ENCODE peak calls at places on chromosomes 16 and 17, in nine cellular contexts. One of them, this sample, is unnamed.

GRCh38 chr17:2023692-2024571 is 1.2 kb downstream of the RTN4RL1 start:
- DNase-seq in progenitor cell of endocrine pancreas: peak; percentile 64
- DNase-seq in heart right ventricle: peak; percentile 61
- DNase-seq in tibial nerve: peak; percentile 69
- DNase-seq in HFFc6: peak; percentile 22
- DNase-seq in astrocyte of the spinal cord: peak; percentile 25
- DNase-seq in activated naive CD8-positive, alpha-beta T cell treated with anti-CD3 and anti-CD28 coated beads for 36 hours: peak; percentile 40
- DNase-seq in AG09309: no peak
- DNase-seq in effector memory CD4-positive, alpha-beta T cell: peak; percentile 29
- DNase-seq in this sample: peak; percentile 73

GRCh38 chr17:79075433-79075805 is 795 bp downstream of the ENGASE start:
- DNase-seq in AG09309: no peak
- DNase-seq in astrocyte of the spinal cord: no peak
- DNase-seq in tibial nerve: no peak
- DNase-seq in heart right ventricle: no peak
- DNase-seq in activated naive CD8-positive, alpha-beta T cell treated with anti-CD3 and anti-CD28 coated beads for 36 hours: peak; percentile 37
- DNase-seq in HFFc6: no peak
- DNase-seq in effector memory CD4-positive, alpha-beta T cell: no peak
- DNase-seq in progenitor cell of endocrine pancreas: no peak
- DNase-seq in this sample: no peak

GRCh38 chr17:39813631-39814030 is 50.5 kb downstream of the IKZF3 start:
- DNase-seq in progenitor cell of endocrine pancreas: no peak
- DNase-seq in AG09309: no peak
- DNase-seq in HFFc6: no peak
- DNase-seq in tibial nerve: no peak
- DNase-seq in effector memory CD4-positive, alpha-beta T cell: peak; percentile 66
- DNase-seq in activated naive CD8-positive, alpha-beta T cell treated with anti-CD3 and anti-CD28 coated beads for 36 hours: peak; percentile 56
- DNase-seq in astrocyte of the spinal cord: no peak
- DNase-seq in heart right ventricle: no peak
- DNase-seq in this sample: no peak

GRCh38 chr16:69049146-69049545 is 56.3 kb upstream of the HAS3 start:
- DNase-seq in HFFc6: peak; percentile 40
- DNase-seq in astrocyte of the spinal cord: peak; percentile 66
- DNase-seq in tibial nerve: no peak
- DNase-seq in activated naive CD8-positive, alpha-beta T cell treated with anti-CD3 and anti-CD28 coated beads for 36 hours: no peak
- DNase-seq in progenitor cell of endocrine pancreas: no peak
- DNase-seq in heart right ventricle: no peak
- DNase-seq in AG09309: no peak
- DNase-seq in effector memory CD4-positive, alpha-beta T cell: no peak
- DNase-seq in this sample: no peak

GRCh38 chr17:17146791-17147406 is 59.2 kb downstream of the PLD6 start:
- DNase-seq in HFFc6: no peak
- DNase-seq in heart right ventricle: no peak
- DNase-seq in astrocyte of the spinal cord: no peak
- DNase-seq in tibial nerve: no peak
- DNase-seq in progenitor cell of endocrine pancreas: no peak
- DNase-seq in effector memory CD4-positive, alpha-beta T cell: no peak
- DNase-seq in AG09309: no peak
- DNase-seq in activated naive CD8-positive, alpha-beta T cell treated with anti-CD3 and anti-CD28 coated beads for 36 hours: peak; percentile 27
- DNase-seq in this sample: no peak

GRCh38 chr16:20915733-20916132 is 15.2 kb downstream of the LYRM1 start:
- DNase-seq in tibial nerve: no peak
- DNase-seq in AG09309: no peak
- DNase-seq in astrocyte of the spinal cord: no peak
- DNase-seq in HFFc6: no peak
- DNase-seq in activated naive CD8-positive, alpha-beta T cell treated with anti-CD3 and anti-CD28 coated beads for 36 hours: no peak
- DNase-seq in heart right ventricle: no peak
- DNase-seq in effector memory CD4-positive, alpha-beta T cell: no peak
- DNase-seq in progenitor cell of endocrine pancreas: no peak
- DNase-seq in this sample: no peak

GRCh38 chr17:77501101-77501566 is 360.4 kb downstream of the SEC14L1 start:
- DNase-seq in effector memory CD4-positive, alpha-beta T cell: no peak
- DNase-seq in HFFc6: no peak
- DNase-seq in AG09309: no peak
- DNase-seq in tibial nerve: no peak
- DNase-seq in heart right ventricle: no peak
- DNase-seq in progenitor cell of endocrine pancreas: no peak
- DNase-seq in astrocyte of the spinal cord: no peak
- DNase-seq in activated naive CD8-positive, alpha-beta T cell treated with anti-CD3 and anti-CD28 coated beads for 36 hours: no peak
- DNase-seq in this sample: no peak

GRCh38 chr16:14501331-14502255 is 128.5 kb downstream of the PARN start:
- DNase-seq in activated naive CD8-positive, alpha-beta T cell treated with anti-CD3 and anti-CD28 coated beads for 36 hours: peak; percentile 9
- DNase-seq in HFFc6: peak; percentile 86
- DNase-seq in AG09309: peak; percentile 88
- DNase-seq in progenitor cell of endocrine pancreas: no peak
- DNase-seq in effector memory CD4-positive, alpha-beta T cell: no peak
- DNase-seq in astrocyte of the spinal cord: peak; percentile 97
- DNase-seq in tibial nerve: peak; percentile 72
- DNase-seq in heart right ventricle: peak; percentile 84
- DNase-seq in this sample: peak; percentile 26

GRCh38 chr16:19696312-19696711 is 21.7 kb downstream of the KNOP1 start:
- DNase-seq in HFFc6: peak; percentile 87
- DNase-seq in AG09309: peak; percentile 79
- DNase-seq in progenitor cell of endocrine pancreas: no peak
- DNase-seq in heart right ventricle: peak; percentile 92
- DNase-seq in effector memory CD4-positive, alpha-beta T cell: peak; percentile 28
- DNase-seq in activated naive CD8-positive, alpha-beta T cell treated with anti-CD3 and anti-CD28 coated beads for 36 hours: peak; percentile 35
- DNase-seq in tibial nerve: peak; percentile 81
- DNase-seq in astrocyte of the spinal cord: peak; percentile 90
- DNase-seq in this sample: no peak

GRCh38 chr16:85611455-85612190 is 1.5 kb upstream of the GSE1 start:
- DNase-seq in tibial nerve: peak; percentile 69
- DNase-seq in heart right ventricle: peak; percentile 82
- DNase-seq in HFFc6: peak; percentile 73
- DNase-seq in AG09309: peak; percentile 35
- DNase-seq in activated naive CD8-positive, alpha-beta T cell treated with anti-CD3 and anti-CD28 coated beads for 36 hours: peak; percentile 65
- DNase-seq in progenitor cell of endocrine pancreas: peak; percentile 46
- DNase-seq in effector memory CD4-positive, alpha-beta T cell: peak; percentile 23
- DNase-seq in astrocyte of the spinal cord: peak; percentile 71
- DNase-seq in this sample: peak; percentile 88

GRCh38 chr17:65548570-65548969 is 12.9 kb downstream of the AXIN2 start:
- DNase-seq in progenitor cell of endocrine pancreas: no peak
- DNase-seq in HFFc6: no peak
- DNase-seq in astrocyte of the spinal cord: no peak
- DNase-seq in activated naive CD8-positive, alpha-beta T cell treated with anti-CD3 and anti-CD28 coated beads for 36 hours: no peak
- DNase-seq in AG09309: no peak
- DNase-seq in tibial nerve: no peak
- DNase-seq in effector memory CD4-positive, alpha-beta T cell: no peak
- DNase-seq in heart right ventricle: no peak
- DNase-seq in this sample: no peak

GRCh38 chr17:7655541-7655840 is 4.8 kb downstream of the ATP1B2 start:
- DNase-seq in astrocyte of the spinal cord: no peak
- DNase-seq in progenitor cell of endocrine pancreas: no peak
- DNase-seq in heart right ventricle: no peak
- DNase-seq in effector memory CD4-positive, alpha-beta T cell: no peak
- DNase-seq in AG09309: no peak
- DNase-seq in HFFc6: no peak
- DNase-seq in activated naive CD8-positive, alpha-beta T cell treated with anti-CD3 and anti-CD28 coated beads for 36 hours: no peak
- DNase-seq in tibial nerve: no peak
- DNase-seq in this sample: no peak

GRCh38 chr16:71895679-71896385 is 501 bp downstream of the IST1 start:
- DNase-seq in AG09309: no peak
- DNase-seq in activated naive CD8-positive, alpha-beta T cell treated with anti-CD3 and anti-CD28 coated beads for 36 hours: no peak
- DNase-seq in astrocyte of the spinal cord: peak; percentile 44
- DNase-seq in effector memory CD4-positive, alpha-beta T cell: no peak
- DNase-seq in tibial nerve: no peak
- DNase-seq in progenitor cell of endocrine pancreas: peak; percentile 27
- DNase-seq in HFFc6: peak; percentile 26
- DNase-seq in heart right ventricle: peak; percentile 29
- DNase-seq in this sample: no peak

GRCh38 chr17:42051645-42052044 is 1.2 kb upstream of the C17orf113 start:
- DNase-seq in heart right ventricle: no peak
- DNase-seq in AG09309: no peak
- DNase-seq in HFFc6: no peak
- DNase-seq in tibial nerve: no peak
- DNase-seq in activated naive CD8-positive, alpha-beta T cell treated with anti-CD3 and anti-CD28 coated beads for 36 hours: no peak
- DNase-seq in effector memory CD4-positive, alpha-beta T cell: no peak
- DNase-seq in astrocyte of the spinal cord: no peak
- DNase-seq in progenitor cell of endocrine pancreas: no peak
- DNase-seq in this sample: no peak